ENCODE peak calls at places on chromosome 16, in ten cellular contexts. G is kidney; U is body of pancreas; H is upper lobe of left lung; O is fibroblast of lung; D is PC-3; M is endodermal cell; B is A549; Y is IMR-90; F is CD8-positive, alpha-beta T cell. Z is an unnamed sample.

GRCh38 chr16:67278773-67279295 is 498 bp upstream of the PLEKHG4 start:
- DNase-seq in G (peak; percentile 82), U (peak; percentile 24), H (no peak), O (no peak), D (no peak), M (peak; percentile 73), B (peak; percentile 89), Y (no peak), F (peak; percentile 9), Z (no peak)

GRCh38 chr16:65120811-65121721 is 797 bp downstream of the CDH11 start:
- DNase-seq in G (peak; percentile 73), U (no peak), H (peak; percentile 84), O (peak; percentile 55), D (no peak), M (peak; percentile 80), B (no peak), Y (peak; percentile 37), F (no peak), Z (peak; percentile 60)

GRCh38 chr16:67571981-67572431 is 9.7 kb downstream of the CTCF start:
- DNase-seq in G (no peak), U (no peak), H (no peak), O (peak; percentile 82), D (no peak), M (no peak), B (no peak), Y (peak; percentile 81), F (no peak), Z (no peak)

GRCh38 chr16:72474511-72475123 is 302.7 kb upstream of the PMFBP1 start:
- DNase-seq in G (no peak), U (no peak), H (no peak), O (peak; percentile 99), D (peak; percentile 73), M (no peak), B (no peak), Y (peak; percentile 78), F (no peak), Z (no peak)

GRCh38 chr16:65315004-65315398 is 193.1 kb upstream of the CDH11 start:
- DNase-seq in G (no peak), U (peak; percentile 11), H (no peak), O (peak; percentile 33), D (no peak), M (no peak), B (no peak), Y (no peak), F (no peak), Z (peak; percentile 66)

GRCh38 chr16:8892101-8892575 is 10.0 kb downstream of the LITAFD start:
- DNase-seq in G (peak; percentile 73), U (no peak), H (peak; percentile 68), O (no peak), D (no peak), M (no peak), B (no peak), Y (no peak), F (no peak), Z (no peak)

GRCh38 chr16:85708338-85708737 is 19.6 kb upstream of the GINS2 start:
- DNase-seq in G (no peak), U (no peak), H (no peak), O (no peak), D (no peak), M (no peak), B (no peak), Y (no peak), F (no peak), Z (no peak)

GRCh38 chr16:69534720-69535119 is 31.0 kb upstream of the NFAT5 start:
- DNase-seq in G (no peak), U (no peak), H (no peak), O (no peak), D (no peak), M (no peak), B (no peak), Y (no peak), F (no peak), Z (no peak)

GRCh38 chr16:84749072-84749471 is 49.3 kb downstream of the USP10 start:
- DNase-seq in G (no peak), U (no peak), H (no peak), O (no peak), D (no peak), M (no peak), B (no peak), Y (no peak), F (no peak), Z (no peak)

GRCh38 chr16:77584205-77584859 is 138.0 kb upstream of the NUDT7 start:
- DNase-seq in G (no peak), U (peak; percentile 53), H (no peak), O (peak; percentile 58), D (peak; percentile 72), M (peak; percentile 78), B (peak; percentile 43), Y (peak; percentile 63), F (no peak), Z (peak; percentile 59)

GRCh38 chr16:16025214-16025968 is 76.0 kb downstream of the ABCC1 start:
- DNase-seq in G (no peak), U (no peak), H (no peak), O (peak; percentile 97), D (peak; percentile 70), M (no peak), B (peak; percentile 38), Y (peak; percentile 97), F (peak; percentile 1), Z (peak; percentile 64)

GRCh38 chr16:53886482-53887378 is 182.8 kb downstream of the FTO start:
- DNase-seq in G (no peak), U (no peak), H (no peak), O (no peak), D (no peak), M (no peak), B (no peak), Y (no peak), F (no peak), Z (no peak)

DNA sequence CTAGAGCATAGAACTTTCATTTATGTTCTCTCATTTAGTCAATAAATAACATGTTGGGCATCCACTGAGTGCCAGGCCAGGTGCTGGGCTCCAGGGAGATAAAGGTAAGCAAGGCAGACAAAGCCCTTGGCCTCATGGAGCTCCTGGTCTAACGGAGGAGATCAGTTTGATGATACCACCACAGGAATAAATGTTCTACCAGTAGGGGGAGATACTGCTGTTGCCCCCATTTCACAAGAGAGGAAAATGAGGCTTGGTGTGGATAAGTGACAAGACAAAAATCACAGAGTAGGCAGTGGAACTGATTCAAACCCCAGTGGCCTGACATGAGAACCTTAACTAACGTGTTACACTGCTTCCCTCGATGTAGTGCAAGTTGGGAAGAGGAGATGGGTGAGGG is 80.4 kb upstream of the ERCC4 start:
- DNase-seq in G (no peak), U (no peak), H (no peak), O (no peak), D (no peak), M (peak; percentile 38), B (no peak), Y (no peak), F (no peak), Z (no peak)
- TF ChIP-seq CTCF in G (no peak), U (no peak), H (no peak), O (no peak), D (no peak), M (peak; percentile 58), B (no peak), Y (no peak), F (no peak), Z (no peak)

GRCh38 chr16:29940656-29941055 is 14.6 kb upstream of the KCTD13 start:
- DNase-seq in G (no peak), U (no peak), H (no peak), O (no peak), D (no peak), M (no peak), B (no peak), Y (no peak), F (no peak), Z (peak; percentile 64)
- H3K4me1 ChIP-seq in G (peaks cover 3% of the 10 kb centered on the region), U (peaks cover 10% of the 10 kb centered on the region), H (no peaks in the 10 kb centered on the region), O (peaks cover 7% of the 10 kb centered on the region), D (peaks cover 20% of the 10 kb centered on the region), M (peaks cover 5% of the 10 kb centered on the region), B (peaks cover 24% of the 10 kb centered on the region), Y (peaks cover 4% of the 10 kb centered on the region), F (no peaks in the 10 kb centered on the region), Z (no peaks in the 10 kb centered on the region)

GRCh38 chr16:35344012-35344762 is 1884.8 kb downstream of the TP53TG3F start:
- DNase-seq in G (peak; percentile 47), U (no peak), H (peak; percentile 65), O (no peak), D (no peak), M (no peak), B (no peak), Y (no peak), F (no peak), Z (no peak)
- H3K9me3 ChIP-seq in G (peaks cover 4% of the 10 kb centered on the region), U (peaks cover 9% of the 10 kb centered on the region), H (peaks cover 10% of the 10 kb centered on the region), O (no peaks in the 10 kb centered on the region), D (no peaks in the 10 kb centered on the region), M (peaks cover 73% of the 10 kb centered on the region), B (peaks cover 2% of the 10 kb centered on the region), Y (peaks cover 4% of the 10 kb centered on the region), F (no peaks in the 10 kb centered on the region), Z (no peaks in the 10 kb centered on the region)

GRCh38 chr16:74936902-74937560 is 47.9 kb downstream of the WDR59 start:
- DNase-seq in G (no peak), U (no peak), H (no peak), O (peak; percentile 70), D (peak; percentile 93), M (no peak), B (no peak), Y (peak; percentile 95), F (no peak), Z (no peak)
- TF ChIP-seq CTCF in G (no peak), U (no peak), H (no peak), O (no peak), D (no peak), M (no peak), B (no peak), Y (no peak), F (no peak), Z (no peak)

GRCh38 chr16:2471653-2472487 is 773 bp downstream of the NTN3 start:
- DNase-seq in G (no peak), U (no peak), H (peak; percentile 73), O (no peak), D (no peak), M (no peak), B (no peak), Y (no peak), F (no peak), Z (no peak)
- H3K4me1 ChIP-seq in G (peaks cover 36% of the 10 kb centered on the region), U (peaks cover 73% of the 10 kb centered on the region), H (peaks cover 90% of the 10 kb centered on the region), O (peaks cover 18% of the 10 kb centered on the region), D (peaks cover 9% of the 10 kb centered on the region), M (peaks cover 14% of the 10 kb centered on the region), B (peaks cover 45% of the 10 kb centered on the region), Y (peaks cover 24% of the 10 kb centered on the region), F (peaks cover 38% of the 10 kb centered on the region), Z (peaks cover 41% of the 10 kb centered on the region)

DNA sequence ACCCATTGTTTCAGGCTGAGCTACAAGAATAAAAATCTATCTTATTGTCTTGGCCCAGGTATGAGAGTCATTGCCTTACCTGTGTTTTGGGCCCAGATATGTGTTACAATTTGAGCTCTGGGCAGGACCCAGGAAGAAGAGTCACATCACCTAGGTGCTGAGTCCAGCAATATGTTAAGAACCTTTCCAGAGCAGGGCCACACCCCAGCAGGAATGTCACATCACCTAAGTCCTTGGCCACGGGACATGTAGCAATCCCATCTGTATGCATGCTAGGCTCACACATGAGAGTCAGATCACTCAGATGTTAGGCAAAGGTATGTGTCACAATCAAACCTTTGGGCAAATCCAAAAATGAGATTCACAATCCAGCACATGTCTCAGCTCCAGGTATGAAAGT is 2103.5 kb downstream of the TP53TG3F start:
- DNase-seq in G (no peak), U (no peak), H (no peak), O (no peak), D (no peak), M (no peak), B (no peak), Y (no peak), F (no peak), Z (no peak)
- H3K9me3 ChIP-seq in G (no peaks in the 10 kb centered on the region), U (no peaks in the 10 kb centered on the region), H (no peaks in the 10 kb centered on the region), O (no peaks in the 10 kb centered on the region), D (no peaks in the 10 kb centered on the region), M (peaks cover 89% of the 10 kb centered on the region), B (no peaks in the 10 kb centered on the region), Y (peaks cover 12% of the 10 kb centered on the region), F (peaks cover 3% of the 10 kb centered on the region), Z (no peaks in the 10 kb centered on the region)

GRCh38 chr16:22123146-22123545 is 30.8 kb downstream of the VWA3A start:
- DNase-seq in G (no peak), U (no peak), H (no peak), O (no peak), D (no peak), M (no peak), B (peak; percentile 21), Y (no peak), F (no peak), Z (no peak)
- TF ChIP-seq CTCF in G (no peak), U (no peak), H (no peak), O (no peak), D (peak; percentile 26), M (peak; percentile 69), B (no peak), Y (no peak), F (no peak), Z (no peak)

Z was measured in cardiac muscle cell.